ENCODE peak calls at places on chromosomes 16 and 17, in eight cellular contexts. A, I, X, C, O, N, F and Y are unnamed samples.
A peak's percentile ranks its signal among the peaks of the same experiment; 100 is the strongest.

GRCh38 chr17:18181358-18181757 is 2.3 kb upstream of the ALKBH5 start:
- DNase-seq in A (no peak), O (no peak), F (no peak), N (no peak), X (no peak), C (no peak), I (no peak), Y (no peak)

GRCh38 chr16:84485255-84486010 is 19.0 kb downstream of the MEAK7 start:
- DNase-seq in A (no peak), N (no peak), F (no peak), O (peak; percentile 8), C (peak; percentile 11), I (no peak), X (no peak), Y (no peak)

GRCh38 chr17:69802045-69802740 is 272.8 kb upstream of the KCNJ16 start:
- DNase-seq in A (no peak), O (no peak), I (no peak), F (no peak), N (no peak), C (no peak), X (peak; percentile 38), Y (no peak)

GRCh38 chr17:71398706-71399620 is 721.9 kb upstream of the SOX9 start:
- DNase-seq in I (no peak), N (peak; percentile 40), O (no peak), X (no peak), F (no peak), A (no peak), C (no peak), Y (peak; percentile 11)

GRCh38 chr16:17227278-17227677 is 243.5 kb downstream of the XYLT1 start:
- DNase-seq in F (no peak), O (no peak), I (no peak), X (no peak), N (peak; percentile 48), A (no peak), C (no peak), Y (no peak)

GRCh38 chr16:51374346-51374745 is 223.3 kb upstream of the SALL1 start:
- DNase-seq in I (no peak), C (no peak), O (no peak), A (no peak), N (no peak), X (no peak), F (no peak), Y (peak; percentile 94)

GRCh38 chr16:27920391-27920891 is 143.1 kb downstream of the GSG1L start:
- DNase-seq in C (no peak), N (peak; percentile 86), F (no peak), X (no peak), A (no peak), I (no peak), O (no peak), Y (peak; percentile 17)

GRCh38 chr17:56431736-56432135 is 161.8 kb upstream of the NOG start:
- DNase-seq in F (no peak), I (no peak), X (no peak), N (peak; percentile 21), O (no peak), A (no peak), C (no peak), Y (no peak)

GRCh38 chr17:48148029-48148759 is 40.6 kb downstream of the SNX11 start:
- DNase-seq in A (no peak), N (no peak), I (no peak), C (no peak), O (no peak), X (no peak), F (no peak), Y (no peak)

GRCh38 chr16:50166511-50167500 is 13.7 kb downstream of the TENT4B start:
- DNase-seq in I (peak; percentile 47), C (no peak), X (no peak), F (no peak), O (no peak), A (no peak), N (no peak), Y (no peak)

GRCh38 chr16:23055481-23055880 is 93.8 kb downstream of the USP31 start:
- DNase-seq in C (no peak), O (no peak), X (no peak), I (no peak), A (no peak), F (no peak), N (no peak), Y (no peak)

GRCh38 chr16:73289232-73289631 is 241.3 kb upstream of the ZFHX3 start:
- DNase-seq in O (no peak), X (no peak), I (no peak), F (no peak), N (no peak), C (no peak), A (no peak), Y (no peak)

GRCh38 chr17:5031365-5032082 is 3.7 kb downstream of the SLC52A1 start:
- DNase-seq in O (peak; percentile 81), X (peak; percentile 78), F (peak; percentile 80), A (peak; percentile 89), C (peak; percentile 81), N (peak; percentile 93), I (peak; percentile 73), Y (peak; percentile 83)

GRCh38 chr16:86076606-86077005 is 177.6 kb downstream of the IRF8 start:
- DNase-seq in C (no peak), X (no peak), F (no peak), O (no peak), I (no peak), A (no peak), N (no peak), Y (no peak)

GRCh38 chr16:21599994-21600773 is 807 bp downstream of the METTL9 start:
- DNase-seq in A (no peak), O (no peak), F (no peak), N (peak; percentile 62), X (peak; percentile 68), I (peak; percentile 59), C (no peak), Y (peak; percentile 49)

GRCh38 chr16:25838724-25839186 is 147.0 kb downstream of the HS3ST4 start:
- DNase-seq in O (no peak), X (no peak), C (no peak), N (peak; percentile 90), I (peak; percentile 43), A (no peak), F (peak; percentile 27), Y (peak; percentile 67)

GRCh38 chr16:85750021-85750826 is 672 bp downstream of the C16orf74 start:
- DNase-seq in C (no peak), A (no peak), I (peak; percentile 33), N (peak; percentile 69), O (peak; percentile 36), X (no peak), F (no peak), Y (peak; percentile 70)

GRCh38 chr16:17529982-17530760 is 59.4 kb upstream of the XYLT1 start:
- DNase-seq in N (no peak), O (no peak), A (no peak), C (no peak), F (no peak), I (no peak), X (no peak), Y (no peak)

GRCh38 chr17:28726396-28726911 is 421 bp upstream of the TLCD1 start:
- DNase-seq in F (no peak), C (no peak), I (no peak), O (peak; percentile 69), N (peak; percentile 83), A (no peak), X (peak; percentile 97), Y (peak; percentile 35)

GRCh38 chr17:78953356-78954350 is 26.1 kb downstream of the LGALS3BP start:
- DNase-seq in A (peak; percentile 61), F (no peak), N (no peak), I (no peak), C (no peak), X (peak; percentile 46), O (no peak), Y (peak; percentile 67)

GRCh38 chr16:85202631-85203461 is 90.6 kb upstream of the CIBAR2 start:
- DNase-seq in F (peak; percentile 85), X (peak; percentile 96), O (peak; percentile 47), N (peak; percentile 64), C (peak; percentile 30), A (peak; percentile 91), I (no peak), Y (peak; percentile 81)

GRCh38 chr16:72149676-72150464 is 22.1 kb downstream of the PMFBP1 start:
- DNase-seq in C (no peak), I (no peak), X (no peak), N (peak; percentile 52), F (no peak), A (no peak), O (no peak), Y (no peak)
- TF ChIP-seq CTCF in C (no peak), I (no peak), X (no peak), N (peak; percentile 56), F (no peak), A (no peak), O (no peak), Y (no peak)

GRCh38 chr17:82356845-82357355 is 2.1 kb upstream of the TEX19 start:
- DNase-seq in A (no peak), C (no peak), X (peak; percentile 70), I (no peak), O (no peak), N (peak; percentile 69), F (no peak), Y (no peak)
- H3K4me3 ChIP-seq in A (no peak overlapping the region), C (no peak overlapping the region), X (peak overlapping the region; percentile 11), I (no peak overlapping the region), O (no peak overlapping the region), N (no peak overlapping the region), F (no peak overlapping the region), Y (no peak overlapping the region)

GRCh38 chr17:7794063-7794663 is 39.9 kb upstream of the KDM6B start:
- DNase-seq in A (no peak), F (no peak), I (no peak), X (no peak), N (no peak), O (no peak), C (no peak), Y (no peak)

GRCh38 chr17:7789131-7789530 is 44.9 kb upstream of the KDM6B start:
- DNase-seq in I (no peak), C (no peak), A (no peak), N (no peak), O (no peak), F (no peak), X (no peak), Y (no peak)

GRCh38 chr17:7790150-7790549 is 43.9 kb upstream of the KDM6B start:
- DNase-seq in A (no peak), N (no peak), F (no peak), X (no peak), O (no peak), I (no peak), C (no peak), Y (no peak)

GRCh38 chr17:7797976-7798375 is 36.0 kb upstream of the KDM6B start:
- DNase-seq in A (no peak), N (no peak), F (no peak), X (no peak), O (no peak), C (no peak), I (no peak), Y (no peak)

DNA sequence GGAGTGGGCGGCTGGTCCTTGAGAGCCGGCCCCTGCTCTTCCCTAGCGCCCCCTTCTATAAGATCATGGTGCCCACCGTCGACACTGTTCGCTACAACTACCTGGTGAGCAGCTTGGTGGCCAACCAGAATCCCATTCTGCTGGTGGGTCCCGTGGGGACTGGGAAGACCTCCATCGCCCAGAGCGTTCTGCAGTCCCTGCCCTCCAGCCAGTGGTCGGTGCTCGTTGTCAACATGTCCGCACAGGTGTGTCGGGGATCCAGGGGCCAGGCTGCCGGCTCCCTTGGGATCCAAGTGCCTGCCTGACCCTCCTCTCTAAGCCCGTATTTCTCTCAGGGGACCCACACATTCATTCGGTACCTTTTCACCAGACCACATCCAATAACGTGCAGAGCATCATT is 41.4 kb upstream of the KDM6B start:
- DNase-seq in N (no peak), X (no peak), C (no peak), I (no peak), A (no peak), O (no peak), F (no peak), Y (no peak)
- TF ChIP-seq CTCF in N (no peak), X (no peak), C (no peak), I (no peak), A (no peak), O (no peak), F (no peak), Y (no peak)

GRCh38 chr17:44095647-44096496 is 25.3 kb downstream of the G6PC3 start:
- DNase-seq in A (peak; percentile 77), C (peak; percentile 61), F (no peak), X (no peak), N (peak; percentile 96), O (no peak), I (peak; percentile 97), Y (peak; percentile 97)
- H3K4me3 ChIP-seq in A (peak overlapping the region; percentile 36), C (peak overlapping the region; percentile 29), F (no peak overlapping the region), X (peak overlapping the region; percentile 5), N (peak overlapping the region; percentile 46), O (peak overlapping the region; percentile 4), I (peak overlapping the region; percentile 10), Y (peak overlapping the region; percentile 46)